ENCODE peak calls at places on chromosomes 3 and 15, in four cellular contexts. One of them, this sample, is unnamed.

GRCh38 chr3:13013994-13014754 is 59.1 kb downstream of the IQSEC1 start:
- DNase-seq in fibroblast of the aortic adventitia: no peak
- DNase-seq in bronchial epithelial cell: no peak
- DNase-seq in dorsolateral prefrontal cortex: no peak
- DNase-seq in this sample: no peak

GRCh38 chr3:186315581-186316354 is 46.3 kb downstream of the DGKG start:
- DNase-seq in fibroblast of the aortic adventitia: peak
- DNase-seq in bronchial epithelial cell: no peak
- DNase-seq in dorsolateral prefrontal cortex: no peak
- DNase-seq in this sample: peak

GRCh38 chr3:170690133-170690981 is 104.5 kb upstream of the SLC7A14 start:
- DNase-seq in fibroblast of the aortic adventitia: peak
- DNase-seq in bronchial epithelial cell: no peak
- DNase-seq in dorsolateral prefrontal cortex: peak
- DNase-seq in this sample: peak

GRCh38 chr15:67149068-67149841 is 83.9 kb downstream of the SMAD3 start:
- DNase-seq in fibroblast of the aortic adventitia: no peak
- DNase-seq in bronchial epithelial cell: peak
- DNase-seq in dorsolateral prefrontal cortex: no peak
- DNase-seq in this sample: no peak

GRCh38 chr15:71747128-71748083 is 62.9 kb upstream of the NR2E3 start:
- DNase-seq in fibroblast of the aortic adventitia: peak
- DNase-seq in bronchial epithelial cell: peak
- DNase-seq in dorsolateral prefrontal cortex: no peak
- DNase-seq in this sample: peak

GRCh38 chr3:123723527-123724168 is 138.8 kb upstream of the HACD2 start:
- DNase-seq in fibroblast of the aortic adventitia: peak
- DNase-seq in bronchial epithelial cell: peak
- DNase-seq in dorsolateral prefrontal cortex: peak
- DNase-seq in this sample: peak

GRCh38 chr15:61216519-61216918 is 12.6 kb downstream of the RORA start:
- DNase-seq in fibroblast of the aortic adventitia: no peak
- DNase-seq in bronchial epithelial cell: no peak
- DNase-seq in dorsolateral prefrontal cortex: no peak
- DNase-seq in this sample: no peak

GRCh38 chr3:76063811-76064210 is 278.5 kb upstream of the ZNF717 start:
- DNase-seq in fibroblast of the aortic adventitia: no peak
- DNase-seq in bronchial epithelial cell: no peak
- DNase-seq in dorsolateral prefrontal cortex: no peak
- DNase-seq in this sample: no peak

GRCh38 chr15:101070502-101071273 is 151.5 kb downstream of the LRRK1 start:
- DNase-seq in fibroblast of the aortic adventitia: peak
- DNase-seq in bronchial epithelial cell: peak
- DNase-seq in dorsolateral prefrontal cortex: no peak
- DNase-seq in this sample: peak

GRCh38 chr15:100602064-100602821 is at the start of the genes ASB7 and LINS1:
- DNase-seq in fibroblast of the aortic adventitia: peak
- DNase-seq in bronchial epithelial cell: peak
- DNase-seq in dorsolateral prefrontal cortex: peak
- DNase-seq in this sample: peak

GRCh38 chr3:52204337-52205073 is 6.5 kb downstream of the ALAS1 start:
- DNase-seq in fibroblast of the aortic adventitia: no peak
- DNase-seq in bronchial epithelial cell: peak
- DNase-seq in dorsolateral prefrontal cortex: no peak
- DNase-seq in this sample: no peak

GRCh38 chr3:150738688-150739087 is 24.3 kb downstream of the SIAH2 start:
- DNase-seq in fibroblast of the aortic adventitia: no peak
- DNase-seq in bronchial epithelial cell: peak
- DNase-seq in dorsolateral prefrontal cortex: no peak
- DNase-seq in this sample: no peak

GRCh38 chr15:80989110-80989517 is 505 bp downstream of the MESD start:
- DNase-seq in fibroblast of the aortic adventitia: no peak
- DNase-seq in bronchial epithelial cell: no peak
- DNase-seq in dorsolateral prefrontal cortex: no peak
- DNase-seq in this sample: no peak

GRCh38 chr3:15969874-15970640 is 172.3 kb upstream of the ANKRD28 start:
- DNase-seq in fibroblast of the aortic adventitia: no peak
- DNase-seq in bronchial epithelial cell: no peak
- DNase-seq in dorsolateral prefrontal cortex: no peak
- DNase-seq in this sample: no peak
- TF ChIP-seq CTCF in fibroblast of the aortic adventitia: no peak
- TF ChIP-seq CTCF in bronchial epithelial cell: no peak
- TF ChIP-seq CTCF in dorsolateral prefrontal cortex: no peak
- TF ChIP-seq CTCF in this sample: no peak

GRCh38 chr3:78143000-78143399 is 1103.1 kb downstream of the ROBO2 start:
- DNase-seq in fibroblast of the aortic adventitia: no peak
- DNase-seq in bronchial epithelial cell: peak
- DNase-seq in dorsolateral prefrontal cortex: no peak
- DNase-seq in this sample: no peak

GRCh38 chr3:78139166-78139565 is 1099.3 kb downstream of the ROBO2 start:
- DNase-seq in fibroblast of the aortic adventitia: peak
- DNase-seq in bronchial epithelial cell: peak
- DNase-seq in dorsolateral prefrontal cortex: no peak
- DNase-seq in this sample: peak

GRCh38 chr3:78140866-78141658 is 1101.2 kb downstream of the ROBO2 start:
- DNase-seq in fibroblast of the aortic adventitia: peak
- DNase-seq in bronchial epithelial cell: peak
- DNase-seq in dorsolateral prefrontal cortex: no peak
- DNase-seq in this sample: peak

GRCh38 chr3:78134496-78134895 is 1094.6 kb downstream of the ROBO2 start:
- DNase-seq in fibroblast of the aortic adventitia: no peak
- DNase-seq in bronchial epithelial cell: no peak
- DNase-seq in dorsolateral prefrontal cortex: no peak
- DNase-seq in this sample: no peak

DNA sequence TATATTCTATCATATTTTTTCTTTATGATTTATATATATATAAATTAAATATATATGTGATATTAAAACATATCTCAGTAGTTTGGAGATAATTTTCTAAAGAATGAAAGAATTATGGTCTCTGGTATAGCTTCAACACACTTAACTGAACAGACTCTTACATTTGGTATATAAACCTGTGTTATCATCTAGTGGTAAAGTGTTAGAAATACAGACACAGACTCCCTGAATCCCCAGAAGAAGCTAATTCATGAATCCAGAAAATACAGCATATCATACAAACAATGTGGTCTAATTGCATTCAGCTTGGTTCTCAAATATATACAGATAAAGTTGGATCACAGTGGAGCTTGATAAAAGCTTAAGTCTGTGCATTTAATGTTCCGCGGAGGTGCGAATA is 1100.4 kb downstream of the ROBO2 start:
- DNase-seq in fibroblast of the aortic adventitia: no peak
- DNase-seq in bronchial epithelial cell: peak
- DNase-seq in dorsolateral prefrontal cortex: no peak
- DNase-seq in this sample: no peak
- TF ChIP-seq CTCF in fibroblast of the aortic adventitia: no peak
- TF ChIP-seq CTCF in bronchial epithelial cell: no peak
- TF ChIP-seq CTCF in dorsolateral prefrontal cortex: no peak
- TF ChIP-seq CTCF in this sample: no peak

GRCh38 chr15:74453925-74454763 is 6.8 kb downstream of the UBL7 start:
- DNase-seq in fibroblast of the aortic adventitia: peak
- DNase-seq in bronchial epithelial cell: no peak
- DNase-seq in dorsolateral prefrontal cortex: no peak
- DNase-seq in this sample: no peak
- TF ChIP-seq CTCF in fibroblast of the aortic adventitia: no peak
- TF ChIP-seq CTCF in bronchial epithelial cell: no peak
- TF ChIP-seq CTCF in dorsolateral prefrontal cortex: no peak
- TF ChIP-seq CTCF in this sample: no peak

GRCh38 chr15:79031201-79031600 is 59.4 kb downstream of the RASGRF1 start:
- DNase-seq in fibroblast of the aortic adventitia: no peak
- DNase-seq in bronchial epithelial cell: no peak
- DNase-seq in dorsolateral prefrontal cortex: no peak
- DNase-seq in this sample: no peak

GRCh38 chr15:79032656-79033055 is 57.9 kb downstream of the RASGRF1 start:
- DNase-seq in fibroblast of the aortic adventitia: no peak
- DNase-seq in bronchial epithelial cell: no peak
- DNase-seq in dorsolateral prefrontal cortex: no peak
- DNase-seq in this sample: no peak

GRCh38 chr15:79028411-79028964 is 62.1 kb downstream of the RASGRF1 start:
- DNase-seq in fibroblast of the aortic adventitia: peak
- DNase-seq in bronchial epithelial cell: peak
- DNase-seq in dorsolateral prefrontal cortex: peak
- DNase-seq in this sample: peak

GRCh38 chr15:79031821-79032220 is 58.8 kb downstream of the RASGRF1 start:
- DNase-seq in fibroblast of the aortic adventitia: no peak
- DNase-seq in bronchial epithelial cell: no peak
- DNase-seq in dorsolateral prefrontal cortex: no peak
- DNase-seq in this sample: no peak

DNA sequence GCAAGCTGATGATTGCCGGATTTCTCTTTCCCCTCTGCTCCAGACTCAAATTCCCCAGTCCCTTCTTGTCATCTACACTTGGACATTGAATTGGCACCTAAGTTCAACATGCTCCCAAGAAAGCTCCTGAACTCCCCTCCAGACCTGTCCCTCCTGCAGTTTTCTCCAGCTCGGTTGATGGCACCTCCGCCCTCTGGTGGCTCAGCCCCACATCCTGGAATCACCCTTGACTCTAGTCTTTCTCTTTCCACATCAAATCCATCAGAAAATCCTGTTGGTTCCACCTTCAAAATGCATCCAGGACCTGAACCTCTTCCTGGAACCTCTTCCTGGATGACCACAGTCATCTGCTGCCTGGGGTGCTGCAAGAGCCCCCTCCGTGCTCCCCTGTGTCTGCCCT is 60.1 kb downstream of the RASGRF1 start:
- DNase-seq in fibroblast of the aortic adventitia: no peak
- DNase-seq in bronchial epithelial cell: no peak
- DNase-seq in dorsolateral prefrontal cortex: no peak
- DNase-seq in this sample: no peak
- TF ChIP-seq CTCF in fibroblast of the aortic adventitia: no peak
- TF ChIP-seq CTCF in bronchial epithelial cell: no peak
- TF ChIP-seq CTCF in dorsolateral prefrontal cortex: no peak
- TF ChIP-seq CTCF in this sample: peak

DNA sequence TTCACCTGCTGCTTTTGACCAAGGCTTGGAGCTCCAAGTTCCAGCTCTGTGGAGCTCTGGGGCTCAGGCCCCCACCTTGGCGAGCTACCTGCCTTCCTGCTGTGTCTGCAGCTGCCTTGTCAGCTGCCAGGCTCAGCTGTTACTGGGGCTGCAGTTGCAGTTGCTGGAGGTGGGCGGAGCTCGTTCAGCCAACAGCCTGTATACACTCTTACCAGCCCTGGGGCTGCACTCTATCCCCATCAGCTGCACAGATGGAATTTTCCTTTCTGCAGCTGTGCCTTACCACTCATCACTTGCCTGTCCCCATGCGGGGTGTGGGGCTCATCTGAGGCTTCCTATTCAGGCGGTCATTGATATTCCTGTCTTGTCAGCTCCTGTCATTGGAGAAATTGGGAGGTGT is 9.1 kb upstream of the SYN2 start:
- DNase-seq in fibroblast of the aortic adventitia: no peak
- DNase-seq in bronchial epithelial cell: no peak
- DNase-seq in dorsolateral prefrontal cortex: no peak
- DNase-seq in this sample: no peak
- TF ChIP-seq CTCF in fibroblast of the aortic adventitia: no peak
- TF ChIP-seq CTCF in bronchial epithelial cell: no peak
- TF ChIP-seq CTCF in dorsolateral prefrontal cortex: no peak
- TF ChIP-seq CTCF in this sample: no peak

GRCh38 chr15:78396976-78397375 is 41.0 kb upstream of the IREB2 start:
- DNase-seq in fibroblast of the aortic adventitia: peak
- DNase-seq in bronchial epithelial cell: no peak
- DNase-seq in dorsolateral prefrontal cortex: no peak
- DNase-seq in this sample: peak
- TF ChIP-seq CTCF in fibroblast of the aortic adventitia: peak
- TF ChIP-seq CTCF in bronchial epithelial cell: peak
- TF ChIP-seq CTCF in dorsolateral prefrontal cortex: peak
- TF ChIP-seq CTCF in this sample: peak

DNA sequence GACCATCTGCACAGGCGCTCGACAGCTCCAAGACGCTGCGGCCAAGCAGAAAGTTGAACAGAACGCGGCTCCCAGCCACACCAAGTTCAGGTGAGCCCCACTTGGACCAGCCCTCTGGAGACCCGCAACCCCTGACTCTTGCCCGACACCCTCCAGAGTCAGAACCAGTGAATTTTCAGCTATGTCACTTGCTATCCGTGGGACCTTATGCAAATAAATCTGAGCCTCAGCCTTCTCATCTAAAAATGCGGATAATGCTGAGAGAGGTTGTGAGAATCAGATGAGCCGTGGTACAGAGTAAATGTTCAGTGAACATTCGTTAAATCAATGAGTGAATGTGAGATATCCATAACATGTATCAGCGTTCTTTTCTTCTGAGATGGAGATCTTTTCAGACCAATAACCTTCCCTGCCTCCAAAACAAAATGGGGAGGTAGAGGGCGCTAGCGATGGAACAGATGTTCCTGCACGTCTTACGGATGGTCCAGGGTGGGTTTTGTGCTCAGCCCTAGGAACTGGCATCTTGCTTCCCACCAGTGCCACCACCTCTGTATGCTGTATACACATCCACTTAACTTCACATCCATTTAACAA is 524 bp downstream of the MRPS11 start:
- DNase-seq in fibroblast of the aortic adventitia: peak
- DNase-seq in bronchial epithelial cell: peak
- DNase-seq in dorsolateral prefrontal cortex: no peak
- DNase-seq in this sample: no peak
- TF ChIP-seq CTCF in fibroblast of the aortic adventitia: peak
- TF ChIP-seq CTCF in bronchial epithelial cell: peak
- TF ChIP-seq CTCF in dorsolateral prefrontal cortex: no peak
- TF ChIP-seq CTCF in this sample: peak

This sample was measured in HFFc6.